ENCODE peak calls at places on chromosomes 11 and 22, in five cellular contexts. One of them, this sample, is unnamed.

GRCh38 chr11:10379871-10380568 is 75.0 kb upstream of the AMPD3 start:
- DNase-seq in fibroblast of lung: peak
- DNase-seq in colonic mucosa: no peak
- DNase-seq in tibial nerve: no peak
- DNase-seq in upper lobe of right lung: no peak
- DNase-seq in this sample: no peak

GRCh38 chr11:113457784-113458183 is 17.4 kb downstream of the DRD2 start:
- DNase-seq in fibroblast of lung: no peak
- DNase-seq in colonic mucosa: peak
- DNase-seq in tibial nerve: no peak
- DNase-seq in upper lobe of right lung: no peak
- DNase-seq in this sample: no peak

GRCh38 chr22:41352058-41352457 is 29.7 kb upstream of the TEF start:
- DNase-seq in fibroblast of lung: peak
- DNase-seq in colonic mucosa: no peak
- DNase-seq in tibial nerve: no peak
- DNase-seq in upper lobe of right lung: no peak
- DNase-seq in this sample: no peak

GRCh38 chr11:109015283-109015682 is 350.4 kb downstream of the DDX10 start:
- DNase-seq in fibroblast of lung: peak
- DNase-seq in colonic mucosa: no peak
- DNase-seq in tibial nerve: no peak
- DNase-seq in upper lobe of right lung: no peak
- DNase-seq in this sample: no peak

GRCh38 chr11:114915871-114916270 is 237.5 kb downstream of the NXPE2 start:
- DNase-seq in fibroblast of lung: no peak
- DNase-seq in colonic mucosa: no peak
- DNase-seq in tibial nerve: no peak
- DNase-seq in upper lobe of right lung: no peak
- DNase-seq in this sample: no peak

GRCh38 chr11:2891901-2892214 is 6.3 kb upstream of the CDKN1C start:
- DNase-seq in fibroblast of lung: peak
- DNase-seq in colonic mucosa: peak
- DNase-seq in tibial nerve: peak
- DNase-seq in upper lobe of right lung: peak
- DNase-seq in this sample: peak

GRCh38 chr11:100866453-100866852 is 179.4 kb downstream of the ARHGAP42 start:
- DNase-seq in fibroblast of lung: no peak
- DNase-seq in colonic mucosa: no peak
- DNase-seq in tibial nerve: no peak
- DNase-seq in upper lobe of right lung: no peak
- DNase-seq in this sample: no peak

GRCh38 chr11:69000831-69001245 is 12.2 kb downstream of the MRGPRF start:
- DNase-seq in fibroblast of lung: peak
- DNase-seq in colonic mucosa: peak
- DNase-seq in tibial nerve: peak
- DNase-seq in upper lobe of right lung: no peak
- DNase-seq in this sample: peak

GRCh38 chr22:42431401-42432019 is 693 bp downstream of the NFAM1 start:
- DNase-seq in fibroblast of lung: no peak
- DNase-seq in colonic mucosa: no peak
- DNase-seq in tibial nerve: no peak
- DNase-seq in upper lobe of right lung: no peak
- DNase-seq in this sample: no peak

GRCh38 chr11:63705526-63705925 is 24.2 kb downstream of the RTN3 start:
- DNase-seq in fibroblast of lung: no peak
- DNase-seq in colonic mucosa: no peak
- DNase-seq in tibial nerve: no peak
- DNase-seq in upper lobe of right lung: no peak
- DNase-seq in this sample: no peak

GRCh38 chr22:20388200-20388599 is 5.8 kb upstream of the ZNF74 start:
- DNase-seq in fibroblast of lung: no peak
- DNase-seq in colonic mucosa: no peak
- DNase-seq in tibial nerve: no peak
- DNase-seq in upper lobe of right lung: no peak
- DNase-seq in this sample: no peak

GRCh38 chr11:73659961-73660360 is 13.6 kb downstream of the PLEKHB1 start:
- DNase-seq in fibroblast of lung: no peak
- DNase-seq in colonic mucosa: no peak
- DNase-seq in tibial nerve: no peak
- DNase-seq in upper lobe of right lung: no peak
- DNase-seq in this sample: no peak

GRCh38 chr11:73662445-73663157 is 16.2 kb downstream of the PLEKHB1 start:
- DNase-seq in fibroblast of lung: peak
- DNase-seq in colonic mucosa: no peak
- DNase-seq in tibial nerve: no peak
- DNase-seq in upper lobe of right lung: peak
- DNase-seq in this sample: peak

GRCh38 chr11:73660497-73661034 is 14.2 kb downstream of the PLEKHB1 start:
- DNase-seq in fibroblast of lung: no peak
- DNase-seq in colonic mucosa: no peak
- DNase-seq in tibial nerve: no peak
- DNase-seq in upper lobe of right lung: no peak
- DNase-seq in this sample: no peak

GRCh38 chr11:73663604-73664495 is 17.5 kb downstream of the PLEKHB1 start:
- DNase-seq in fibroblast of lung: no peak
- DNase-seq in colonic mucosa: no peak
- DNase-seq in tibial nerve: no peak
- DNase-seq in upper lobe of right lung: peak
- DNase-seq in this sample: no peak

DNA sequence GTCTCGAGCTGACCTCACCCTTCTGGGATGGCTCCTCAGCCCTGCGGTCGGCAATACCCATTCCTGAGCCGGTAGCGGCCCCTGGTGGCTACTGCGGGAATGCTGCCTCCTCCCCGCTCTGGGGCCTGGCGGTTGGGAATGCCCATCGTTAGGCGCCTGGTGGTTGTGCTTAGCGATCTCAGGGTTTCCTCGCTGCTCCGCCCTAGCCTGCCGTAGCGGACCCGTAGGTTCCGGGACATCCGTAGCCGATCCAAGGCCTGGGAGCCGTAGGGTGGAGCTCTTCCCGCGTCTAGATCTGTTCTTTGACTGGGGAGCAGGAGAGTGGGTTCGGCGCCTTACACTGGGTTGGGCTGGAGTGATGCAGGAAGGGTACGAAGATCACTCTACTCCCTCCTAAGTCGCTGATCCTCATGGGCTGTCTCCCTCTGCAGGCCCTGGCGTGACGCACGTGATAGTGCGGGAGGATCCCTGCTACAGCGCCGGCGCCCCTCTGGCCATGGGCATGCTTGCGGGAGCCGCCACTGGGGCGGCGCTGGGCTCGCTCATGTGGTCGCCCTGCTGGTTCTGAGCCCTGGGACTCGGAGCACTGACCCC is 14.8 kb downstream of the PLEKHB1 start:
- DNase-seq in fibroblast of lung: peak
- DNase-seq in colonic mucosa: peak
- DNase-seq in tibial nerve: peak
- DNase-seq in upper lobe of right lung: peak
- DNase-seq in this sample: peak
- TF ChIP-seq CTCF in fibroblast of lung: peak
- TF ChIP-seq CTCF in colonic mucosa: peak
- TF ChIP-seq CTCF in tibial nerve: peak
- TF ChIP-seq CTCF in upper lobe of right lung: peak
- TF ChIP-seq CTCF in this sample: peak

GRCh38 chr22:47990486-47990885 is 1228.0 kb downstream of the TBC1D22A start:
- DNase-seq in fibroblast of lung: no peak
- DNase-seq in colonic mucosa: no peak
- DNase-seq in tibial nerve: no peak
- DNase-seq in upper lobe of right lung: no peak
- DNase-seq in this sample: no peak

DNA sequence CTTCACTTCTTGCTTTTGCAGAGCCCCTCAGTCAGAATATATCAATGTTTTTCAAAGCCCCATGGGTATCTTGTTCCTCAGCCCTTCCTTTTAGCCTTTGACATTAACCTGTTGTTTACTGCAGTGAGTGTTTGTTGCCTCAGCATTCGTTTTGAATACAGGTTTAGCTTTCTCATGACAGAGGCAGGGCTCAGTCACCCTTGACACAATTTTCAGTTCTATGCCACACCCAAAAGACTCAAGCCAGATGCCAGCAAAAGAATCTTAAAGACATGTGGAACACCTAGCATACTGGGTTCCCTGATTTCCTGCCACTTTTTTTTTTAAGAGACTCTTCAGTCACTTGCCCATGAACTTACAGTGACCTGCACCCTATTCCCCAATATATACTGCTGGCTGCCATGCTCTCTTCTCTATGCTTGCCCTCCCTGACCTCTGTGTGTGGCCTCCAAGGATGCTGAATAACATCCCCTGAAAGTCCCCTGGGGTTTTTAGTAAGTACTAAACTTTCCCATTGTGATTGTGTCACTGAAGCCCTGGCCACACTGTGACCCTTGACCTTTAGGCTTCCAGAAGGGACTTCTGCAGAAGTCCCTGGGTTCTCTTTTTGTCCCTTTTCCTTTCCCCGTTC is 1225.5 kb downstream of the TBC1D22A start:
- DNase-seq in fibroblast of lung: no peak
- DNase-seq in colonic mucosa: no peak
- DNase-seq in tibial nerve: no peak
- DNase-seq in upper lobe of right lung: no peak
- DNase-seq in this sample: no peak
- H3K27ac ChIP-seq in fibroblast of lung: no peak
- H3K27ac ChIP-seq in colonic mucosa: no peak
- H3K27ac ChIP-seq in tibial nerve: no peak
- H3K27ac ChIP-seq in upper lobe of right lung: no peak
- H3K27ac ChIP-seq in this sample: no peak

GRCh38 chr11:45054956-45055355 is 91.5 kb upstream of the PRDM11 start:
- DNase-seq in fibroblast of lung: no peak
- DNase-seq in colonic mucosa: no peak
- DNase-seq in tibial nerve: no peak
- DNase-seq in upper lobe of right lung: no peak
- DNase-seq in this sample: no peak

GRCh38 chr11:45048870-45049825 is 97.3 kb upstream of the PRDM11 start:
- DNase-seq in fibroblast of lung: no peak
- DNase-seq in colonic mucosa: no peak
- DNase-seq in tibial nerve: no peak
- DNase-seq in upper lobe of right lung: no peak
- DNase-seq in this sample: no peak

GRCh38 chr11:45053736-45054446 is 92.5 kb upstream of the PRDM11 start:
- DNase-seq in fibroblast of lung: no peak
- DNase-seq in colonic mucosa: no peak
- DNase-seq in tibial nerve: no peak
- DNase-seq in upper lobe of right lung: no peak
- DNase-seq in this sample: no peak

GRCh38 chr11:45051621-45052020 is 94.8 kb upstream of the PRDM11 start:
- DNase-seq in fibroblast of lung: no peak
- DNase-seq in colonic mucosa: no peak
- DNase-seq in tibial nerve: no peak
- DNase-seq in upper lobe of right lung: no peak
- DNase-seq in this sample: no peak

DNA sequence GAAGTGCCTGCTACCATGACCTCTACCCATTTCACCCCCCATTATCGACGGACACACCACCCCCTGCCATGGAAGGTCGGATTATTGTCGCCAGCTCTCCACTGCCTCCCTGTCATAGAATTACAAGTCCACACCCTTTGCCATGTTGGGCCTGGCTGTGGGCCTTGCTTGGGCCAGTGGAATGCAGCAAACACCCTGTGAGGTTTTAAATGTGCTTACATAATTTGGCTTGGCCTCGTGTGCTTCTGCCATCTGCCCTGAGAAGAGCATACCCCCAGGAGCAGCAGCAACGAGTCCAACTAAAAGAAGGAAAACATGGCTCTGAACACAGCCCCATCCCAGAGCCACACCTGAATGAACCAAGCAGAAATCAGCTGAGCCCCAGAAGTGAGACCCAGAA is 94.1 kb upstream of the PRDM11 start:
- DNase-seq in fibroblast of lung: no peak
- DNase-seq in colonic mucosa: no peak
- DNase-seq in tibial nerve: no peak
- DNase-seq in upper lobe of right lung: no peak
- DNase-seq in this sample: no peak
- H3K4me3 ChIP-seq in fibroblast of lung: no peak
- H3K4me3 ChIP-seq in colonic mucosa: no peak
- H3K4me3 ChIP-seq in tibial nerve: no peak
- H3K4me3 ChIP-seq in upper lobe of right lung: no peak
- H3K4me3 ChIP-seq in this sample: no peak

DNA sequence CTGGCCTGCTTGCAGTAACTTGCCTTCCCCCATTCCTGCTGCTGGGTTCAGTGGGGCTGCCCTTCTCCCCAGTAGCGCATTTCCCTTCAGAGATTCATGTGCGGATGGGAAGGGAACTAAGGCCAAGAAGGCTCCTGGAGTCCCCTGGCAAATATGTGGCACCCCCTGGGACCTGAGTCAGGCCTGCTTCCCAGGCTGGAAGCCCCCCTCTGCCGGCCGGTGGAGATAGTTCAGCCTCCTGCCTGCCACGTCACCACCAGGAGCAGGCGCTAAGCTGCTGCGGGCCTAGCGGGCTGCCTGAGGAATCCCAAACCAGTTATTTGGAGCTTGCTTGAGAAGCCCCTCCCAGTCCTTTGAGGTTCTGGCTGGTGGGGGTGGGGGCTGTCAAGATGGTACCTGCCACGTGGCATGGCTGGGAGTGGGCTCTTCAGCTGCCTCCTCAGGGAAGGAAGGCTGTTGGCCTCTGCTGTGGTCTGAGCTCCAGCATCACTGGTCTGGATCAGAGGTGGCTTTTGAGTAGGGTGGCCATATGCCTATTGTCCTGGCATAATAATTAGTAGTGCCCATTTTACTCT is 2.0 kb downstream of the SERPINH1 start:
- DNase-seq in fibroblast of lung: peak
- DNase-seq in colonic mucosa: no peak
- DNase-seq in tibial nerve: no peak
- DNase-seq in upper lobe of right lung: peak
- DNase-seq in this sample: no peak
- TF ChIP-seq CTCF in fibroblast of lung: peak
- TF ChIP-seq CTCF in colonic mucosa: no peak
- TF ChIP-seq CTCF in tibial nerve: peak
- TF ChIP-seq CTCF in upper lobe of right lung: peak
- TF ChIP-seq CTCF in this sample: peak

GRCh38 chr22:45413368-45414211 is at the start of the genes RIBC2 and SMC1B:
- DNase-seq in fibroblast of lung: peak
- DNase-seq in colonic mucosa: peak
- DNase-seq in tibial nerve: peak
- DNase-seq in upper lobe of right lung: peak
- DNase-seq in this sample: peak
- H3K27ac ChIP-seq in fibroblast of lung: peak
- H3K27ac ChIP-seq in colonic mucosa: no peak
- H3K27ac ChIP-seq in tibial nerve: no peak
- H3K27ac ChIP-seq in upper lobe of right lung: peak
- H3K27ac ChIP-seq in this sample: peak

DNA sequence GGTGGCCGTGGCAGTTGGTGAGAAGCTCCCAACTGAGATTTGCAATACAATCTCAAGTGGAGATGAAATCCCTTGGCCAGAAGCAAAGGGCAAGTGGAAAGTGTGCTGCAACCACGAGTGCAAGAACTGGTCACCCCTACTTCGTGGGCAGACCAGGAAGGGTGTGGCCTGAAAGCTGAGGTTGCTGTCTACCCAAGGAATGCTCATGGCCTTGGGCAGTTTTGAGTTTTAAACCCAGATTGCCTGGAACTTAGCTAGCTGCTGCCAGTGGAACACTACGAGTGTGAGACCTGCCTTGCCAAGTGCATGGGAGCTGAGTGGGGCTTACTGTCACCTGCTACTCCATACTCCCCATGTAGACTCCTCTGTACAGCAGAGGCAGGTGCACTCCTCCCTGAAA is 113.3 kb upstream of the FAT3 start:
- DNase-seq in fibroblast of lung: no peak
- DNase-seq in colonic mucosa: no peak
- DNase-seq in tibial nerve: no peak
- DNase-seq in upper lobe of right lung: no peak
- DNase-seq in this sample: no peak
- H3K4me3 ChIP-seq in fibroblast of lung: no peak
- H3K4me3 ChIP-seq in colonic mucosa: no peak
- H3K4me3 ChIP-seq in tibial nerve: no peak
- H3K4me3 ChIP-seq in upper lobe of right lung: no peak
- H3K4me3 ChIP-seq in this sample: no peak